ENCODE peak calls at places on chromosomes 4 and X, in nine cellular contexts. H, N, S, Y, A, I, F, J and Z are unnamed samples.

GRCh38 chrX:96435636-96436035 is 249.0 kb upstream of the DIAPH2 start:
- DNase-seq in H (no peak), N (no peak), S (peak; percentile 54), Y (no peak), A (peak; percentile 22), I (peak; percentile 16), F (no peak), J (no peak), Z (no peak)

GRCh38 chr4:87232241-87232640 is 11.8 kb upstream of the KLHL8 start:
- DNase-seq in H (no peak), N (no peak), S (peak; percentile 49), Y (no peak), A (no peak), I (no peak), F (no peak), J (no peak), Z (no peak)

GRCh38 chr4:181293014-181293413 is 950.2 kb upstream of the TENM3 start:
- DNase-seq in H (no peak), N (no peak), S (no peak), Y (no peak), A (no peak), I (no peak), F (no peak), J (no peak), Z (no peak)

GRCh38 chr4:2834001-2834921 is 9.4 kb upstream of the ADD1 start:
- DNase-seq in H (no peak), N (no peak), S (no peak), Y (no peak), A (no peak), I (no peak), F (no peak), J (peak; percentile 28), Z (peak; percentile 72)

GRCh38 chr4:112521123-112522116 is 5.4 kb upstream of the NEUROG2 start:
- DNase-seq in H (no peak), N (peak; percentile 70), S (no peak), Y (no peak), A (no peak), I (no peak), F (no peak), J (no peak), Z (no peak)

GRCh38 chr4:76361689-76362412 is 55.3 kb downstream of the STBD1 start:
- DNase-seq in H (no peak), N (no peak), S (no peak), Y (no peak), A (no peak), I (no peak), F (no peak), J (no peak), Z (no peak)

GRCh38 chr4:129583868-129584267 is 487.9 kb downstream of the C4orf33 start:
- DNase-seq in H (no peak), N (no peak), S (peak; percentile 81), Y (no peak), A (no peak), I (peak; percentile 0), F (peak; percentile 87), J (no peak), Z (no peak)

GRCh38 chr4:7034262-7035081 is 8.7 kb upstream of the TADA2B start:
- DNase-seq in H (peak; percentile 80), N (no peak), S (no peak), Y (no peak), A (no peak), I (peak; percentile 60), F (no peak), J (no peak), Z (no peak)

GRCh38 chr4:121053601-121054143 is 18.7 kb downstream of the NDNF start:
- DNase-seq in H (no peak), N (no peak), S (peak; percentile 40), Y (no peak), A (no peak), I (peak; percentile 72), F (no peak), J (peak; percentile 41), Z (peak; percentile 53)

GRCh38 chr4:83108101-83108861 is 6.2 kb downstream of the PLAC8 start:
- DNase-seq in H (no peak), N (no peak), S (no peak), Y (no peak), A (no peak), I (no peak), F (no peak), J (no peak), Z (no peak)

GRCh38 chr4:175070444-175070843 is 152.3 kb downstream of the ADAM29 start:
- DNase-seq in H (no peak), N (no peak), S (no peak), Y (no peak), A (no peak), I (no peak), F (no peak), J (no peak), Z (no peak)

GRCh38 chr4:25367004-25367621 is 9.9 kb upstream of the ANAPC4 start:
- DNase-seq in H (peak; percentile 39), N (no peak), S (peak; percentile 63), Y (no peak), A (no peak), I (peak; percentile 54), F (no peak), J (no peak), Z (no peak)

GRCh38 chr4:177127658-177128057 is 182.0 kb upstream of the NEIL3 start:
- DNase-seq in H (no peak), N (no peak), S (no peak), Y (no peak), A (no peak), I (no peak), F (no peak), J (no peak), Z (no peak)

GRCh38 chr4:124499266-124499665 is 213.3 kb downstream of the ANKRD50 start:
- DNase-seq in H (no peak), N (no peak), S (peak; percentile 18), Y (no peak), A (no peak), I (no peak), F (peak; percentile 9), J (no peak), Z (no peak)

GRCh38 chrX:154990496-154990895 is 32.0 kb downstream of the F8 start:
- DNase-seq in H (no peak), N (no peak), S (no peak), Y (no peak), A (no peak), I (no peak), F (no peak), J (no peak), Z (no peak)

GRCh38 chr4:7201351-7202305 is 9.3 kb downstream of the SORCS2 start:
- DNase-seq in H (no peak), N (no peak), S (peak; percentile 20), Y (no peak), A (no peak), I (no peak), F (no peak), J (no peak), Z (no peak)

GRCh38 chr4:76953956-76954355 is 4.4 kb downstream of the SEPTIN11 start:
- DNase-seq in H (no peak), N (no peak), S (peak; percentile 61), Y (no peak), A (no peak), I (no peak), F (no peak), J (no peak), Z (no peak)

GRCh38 chr4:1837069-1837468 is 18.9 kb downstream of the LETM1 start:
- DNase-seq in H (no peak), N (no peak), S (no peak), Y (no peak), A (no peak), I (no peak), F (no peak), J (no peak), Z (no peak)

GRCh38 chr4:54085284-54085683 is 14.7 kb upstream of the GSX2 start:
- DNase-seq in H (peak; percentile 65), N (no peak), S (peak; percentile 97), Y (peak; percentile 42), A (no peak), I (peak; percentile 88), F (peak; percentile 86), J (no peak), Z (no peak)

GRCh38 chrX:21698274-21698673 is 40.1 kb upstream of the KLHL34 start:
- DNase-seq in H (no peak), N (no peak), S (no peak), Y (no peak), A (no peak), I (no peak), F (no peak), J (no peak), Z (no peak)

GRCh38 chr4:7647932-7648812 is 213.4 kb upstream of the PSAPL1 start:
- DNase-seq in H (peak; percentile 32), N (no peak), S (peak; percentile 76), Y (no peak), A (no peak), I (peak; percentile 65), F (peak; percentile 27), J (no peak), Z (no peak)

GRCh38 chrX:49934729-49935128 is 12.3 kb downstream of the CLCN5 start:
- DNase-seq in H (no peak), N (no peak), S (no peak), Y (no peak), A (no peak), I (no peak), F (no peak), J (no peak), Z (no peak)

GRCh38 chrX:53282313-53282712 is 929 bp upstream of the IQSEC2 start:
- DNase-seq in H (no peak), N (no peak), S (no peak), Y (no peak), A (no peak), I (no peak), F (no peak), J (peak; percentile 45), Z (no peak)

GRCh38 chrX:153766871-153767673 is 3.0 kb downstream of the PLXNB3 start:
- DNase-seq in H (no peak), N (no peak), S (no peak), Y (no peak), A (no peak), I (no peak), F (no peak), J (no peak), Z (no peak)

GRCh38 chrX:101485212-101486064 is at the start of gene ARMCX4:
- DNase-seq in H (no peak), N (peak; percentile 81), S (peak; percentile 56), Y (peak; percentile 62), A (peak; percentile 24), I (peak; percentile 45), F (peak; percentile 25), J (peak; percentile 59), Z (peak; percentile 66)

GRCh38 chrX:373641-374471 is 12.9 kb downstream of the PPP2R3B start:
- DNase-seq in H (peak; percentile 50), N (peak; percentile 73), S (no peak), Y (no peak), A (no peak), I (peak; percentile 30), F (no peak), J (peak; percentile 74), Z (no peak)